ENCODE peak calls at places on chromosomes 6 and 20, in six cellular contexts. One of them, this sample, is unnamed.

GRCh38 chr6:19297880-19298279 is 539.3 kb upstream of the ID4 start:
- DNase-seq in mammary epithelial cell: peak
- DNase-seq in HCT116: no peak
- DNase-seq in neuronal stem cell: no peak
- DNase-seq in HepG2: no peak
- DNase-seq in IMR-90: no peak
- DNase-seq in this sample: no peak

GRCh38 chr6:43771210-43771857 is 1.3 kb downstream of the VEGFA start:
- DNase-seq in neuronal stem cell: peak
- DNase-seq in HepG2: peak
- DNase-seq in HCT116: no peak
- DNase-seq in mammary epithelial cell: peak
- DNase-seq in IMR-90: peak
- DNase-seq in this sample: peak

GRCh38 chr20:59141818-59142581 is 21.6 kb upstream of the ZNF831 start:
- DNase-seq in neuronal stem cell: peak
- DNase-seq in mammary epithelial cell: no peak
- DNase-seq in IMR-90: peak
- DNase-seq in HCT116: no peak
- DNase-seq in HepG2: no peak
- DNase-seq in this sample: no peak

GRCh38 chr6:117142995-117143394 is 122.4 kb upstream of the VGLL2 start:
- DNase-seq in IMR-90: no peak
- DNase-seq in mammary epithelial cell: no peak
- DNase-seq in HCT116: no peak
- DNase-seq in neuronal stem cell: no peak
- DNase-seq in HepG2: no peak
- DNase-seq in this sample: no peak

GRCh38 chr6:33235221-33235634 is 26.9 kb downstream of the RING1 start:
- DNase-seq in IMR-90: no peak
- DNase-seq in HepG2: no peak
- DNase-seq in mammary epithelial cell: no peak
- DNase-seq in HCT116: no peak
- DNase-seq in neuronal stem cell: no peak
- DNase-seq in this sample: no peak

GRCh38 chr6:2854394-2854982 is 12.8 kb upstream of the SERPINB1 start:
- DNase-seq in HepG2: no peak
- DNase-seq in HCT116: no peak
- DNase-seq in mammary epithelial cell: no peak
- DNase-seq in IMR-90: peak
- DNase-seq in neuronal stem cell: no peak
- DNase-seq in this sample: peak

GRCh38 chr20:56769971-56770570 is 141.0 kb downstream of the TFAP2C start:
- DNase-seq in neuronal stem cell: no peak
- DNase-seq in mammary epithelial cell: peak
- DNase-seq in HepG2: no peak
- DNase-seq in HCT116: no peak
- DNase-seq in IMR-90: no peak
- DNase-seq in this sample: no peak

GRCh38 chr6:52820198-52820597 is 16.6 kb upstream of the GSTA1 start:
- DNase-seq in HCT116: no peak
- DNase-seq in HepG2: no peak
- DNase-seq in mammary epithelial cell: no peak
- DNase-seq in IMR-90: peak
- DNase-seq in neuronal stem cell: no peak
- DNase-seq in this sample: no peak

GRCh38 chr20:3818155-3819151 is 1.9 kb upstream of the AP5S1 start:
- DNase-seq in HCT116: peak
- DNase-seq in IMR-90: peak
- DNase-seq in HepG2: peak
- DNase-seq in mammary epithelial cell: peak
- DNase-seq in neuronal stem cell: no peak
- DNase-seq in this sample: peak

GRCh38 chr20:24382330-24382729 is 87.1 kb upstream of the SYNDIG1 start:
- DNase-seq in HepG2: no peak
- DNase-seq in IMR-90: no peak
- DNase-seq in HCT116: no peak
- DNase-seq in mammary epithelial cell: no peak
- DNase-seq in neuronal stem cell: no peak
- DNase-seq in this sample: no peak

GRCh38 chr6:136401749-136402148 is 112.1 kb upstream of the BCLAF1 start:
- DNase-seq in neuronal stem cell: no peak
- DNase-seq in mammary epithelial cell: peak
- DNase-seq in HepG2: no peak
- DNase-seq in IMR-90: peak
- DNase-seq in HCT116: peak
- DNase-seq in this sample: no peak

GRCh38 chr20:10250902-10251301 is 32.3 kb downstream of the SNAP25 start:
- DNase-seq in neuronal stem cell: no peak
- DNase-seq in IMR-90: no peak
- DNase-seq in mammary epithelial cell: no peak
- DNase-seq in HCT116: no peak
- DNase-seq in HepG2: peak
- DNase-seq in this sample: no peak

GRCh38 chr20:57617079-57617795 is 3.0 kb downstream of the ZBP1 start:
- DNase-seq in mammary epithelial cell: no peak
- DNase-seq in HepG2: no peak
- DNase-seq in IMR-90: no peak
- DNase-seq in neuronal stem cell: no peak
- DNase-seq in HCT116: no peak
- DNase-seq in this sample: no peak

GRCh38 chr6:50276771-50277261 is 227.1 kb upstream of the DEFB112 start:
- DNase-seq in IMR-90: no peak
- DNase-seq in mammary epithelial cell: no peak
- DNase-seq in HCT116: no peak
- DNase-seq in neuronal stem cell: no peak
- DNase-seq in HepG2: no peak
- DNase-seq in this sample: no peak

GRCh38 chr20:48006036-48006833 is 221.0 kb upstream of the SULF2 start:
- DNase-seq in IMR-90: no peak
- DNase-seq in neuronal stem cell: no peak
- DNase-seq in mammary epithelial cell: peak
- DNase-seq in HepG2: no peak
- DNase-seq in HCT116: no peak
- DNase-seq in this sample: no peak

GRCh38 chr6:3977875-3978711 is 100.8 kb downstream of the FAM217A start:
- DNase-seq in IMR-90: peak
- DNase-seq in neuronal stem cell: peak
- DNase-seq in mammary epithelial cell: peak
- DNase-seq in HCT116: peak
- DNase-seq in HepG2: peak
- DNase-seq in this sample: peak

GRCh38 chr6:122778961-122779671 is 400 bp upstream of the FABP7 start:
- DNase-seq in neuronal stem cell: peak
- DNase-seq in IMR-90: no peak
- DNase-seq in mammary epithelial cell: no peak
- DNase-seq in HepG2: no peak
- DNase-seq in HCT116: no peak
- DNase-seq in this sample: no peak

GRCh38 chr20:33689493-33689892 is 3.3 kb upstream of the E2F1 start:
- DNase-seq in neuronal stem cell: no peak
- DNase-seq in HCT116: no peak
- DNase-seq in IMR-90: no peak
- DNase-seq in HepG2: no peak
- DNase-seq in mammary epithelial cell: no peak
- DNase-seq in this sample: no peak

GRCh38 chr6:17102258-17102870 is 514 bp downstream of the STMND1 start:
- DNase-seq in HepG2: no peak
- DNase-seq in IMR-90: no peak
- DNase-seq in neuronal stem cell: no peak
- DNase-seq in HCT116: no peak
- DNase-seq in mammary epithelial cell: no peak
- DNase-seq in this sample: no peak
- H3K9ac ChIP-seq in HepG2: no peak
- H3K9ac ChIP-seq in IMR-90: no peak
- H3K9ac ChIP-seq in neuronal stem cell: no peak
- H3K9ac ChIP-seq in HCT116: peak
- H3K9ac ChIP-seq in mammary epithelial cell: no peak
- H3K9ac ChIP-seq in this sample: no peak

DNA sequence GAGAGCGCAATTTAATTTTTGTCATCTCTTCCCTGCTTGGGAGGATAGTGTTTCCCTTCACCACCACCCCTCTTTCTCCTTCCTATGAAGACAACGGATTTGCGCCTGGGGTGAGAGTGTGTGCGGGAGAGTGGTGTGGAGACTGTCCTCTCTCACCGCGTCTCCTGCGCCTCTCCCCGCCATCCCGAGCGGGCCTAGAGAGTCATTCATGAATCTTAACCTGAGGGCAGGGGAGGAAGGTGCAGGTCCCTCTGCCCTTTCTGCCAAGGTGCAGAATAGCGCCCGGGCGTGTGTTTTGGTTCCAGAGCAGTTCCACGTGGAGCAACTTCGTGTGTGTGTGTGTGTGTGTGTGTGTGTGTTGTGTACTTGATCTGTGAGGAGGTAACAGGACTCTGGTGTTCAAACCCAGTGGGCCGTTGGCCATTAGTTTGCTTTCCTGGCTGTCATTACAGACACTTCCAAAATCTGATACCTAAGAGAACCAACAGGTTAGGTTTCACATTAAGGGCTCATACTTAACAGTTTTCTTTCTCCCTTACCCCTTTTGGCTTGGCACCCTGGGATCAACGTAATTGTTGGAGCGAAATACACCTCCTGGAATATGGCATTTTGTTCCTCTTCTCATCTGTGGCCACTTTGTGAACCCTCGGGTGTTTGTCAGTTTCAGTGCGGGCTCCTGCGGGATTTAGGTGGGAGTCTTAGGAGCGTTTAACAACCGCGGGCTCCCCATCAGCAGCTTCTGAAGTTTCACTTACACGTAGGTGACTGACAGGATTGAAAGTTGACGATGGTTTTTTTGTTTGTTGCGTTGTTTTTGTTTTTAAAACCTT is 1.8 kb downstream of the EYA4 start:
- DNase-seq in IMR-90: peak
- DNase-seq in HepG2: no peak
- DNase-seq in neuronal stem cell: peak
- DNase-seq in HCT116: no peak
- DNase-seq in mammary epithelial cell: no peak
- DNase-seq in this sample: peak
- H3K27ac ChIP-seq in IMR-90: peak
- H3K27ac ChIP-seq in HepG2: no peak
- H3K27ac ChIP-seq in neuronal stem cell: no peak
- H3K27ac ChIP-seq in HCT116: no peak
- H3K27ac ChIP-seq in mammary epithelial cell: no peak
- H3K27ac ChIP-seq in this sample: no peak

GRCh38 chr6:56525976-56526375 is 116.7 kb downstream of the DST start:
- DNase-seq in HCT116: no peak
- DNase-seq in IMR-90: no peak
- DNase-seq in neuronal stem cell: peak
- DNase-seq in HepG2: no peak
- DNase-seq in mammary epithelial cell: no peak
- DNase-seq in this sample: no peak
- H3K9ac ChIP-seq in HCT116: no peak
- H3K9ac ChIP-seq in IMR-90: peak
- H3K9ac ChIP-seq in neuronal stem cell: no peak
- H3K9ac ChIP-seq in HepG2: no peak
- H3K9ac ChIP-seq in mammary epithelial cell: no peak
- H3K9ac ChIP-seq in this sample: no peak

GRCh38 chr20:38112249-38112942 is 52.7 kb downstream of the TGM2 start:
- DNase-seq in neuronal stem cell: no peak
- DNase-seq in HepG2: no peak
- DNase-seq in IMR-90: no peak
- DNase-seq in HCT116: no peak
- DNase-seq in mammary epithelial cell: no peak
- DNase-seq in this sample: no peak
- H3K27ac ChIP-seq in neuronal stem cell: no peak
- H3K27ac ChIP-seq in HepG2: no peak
- H3K27ac ChIP-seq in IMR-90: no peak
- H3K27ac ChIP-seq in HCT116: no peak
- H3K27ac ChIP-seq in mammary epithelial cell: no peak
- H3K27ac ChIP-seq in this sample: no peak

GRCh38 chr6:100796049-100796823 is 84.9 kb downstream of the ASCC3 start:
- DNase-seq in HepG2: no peak
- DNase-seq in HCT116: no peak
- DNase-seq in IMR-90: no peak
- DNase-seq in mammary epithelial cell: no peak
- DNase-seq in neuronal stem cell: no peak
- DNase-seq in this sample: no peak
- H3K9ac ChIP-seq in HepG2: no peak
- H3K9ac ChIP-seq in HCT116: no peak
- H3K9ac ChIP-seq in IMR-90: no peak
- H3K9ac ChIP-seq in mammary epithelial cell: no peak
- H3K9ac ChIP-seq in neuronal stem cell: no peak
- H3K9ac ChIP-seq in this sample: no peak

DNA sequence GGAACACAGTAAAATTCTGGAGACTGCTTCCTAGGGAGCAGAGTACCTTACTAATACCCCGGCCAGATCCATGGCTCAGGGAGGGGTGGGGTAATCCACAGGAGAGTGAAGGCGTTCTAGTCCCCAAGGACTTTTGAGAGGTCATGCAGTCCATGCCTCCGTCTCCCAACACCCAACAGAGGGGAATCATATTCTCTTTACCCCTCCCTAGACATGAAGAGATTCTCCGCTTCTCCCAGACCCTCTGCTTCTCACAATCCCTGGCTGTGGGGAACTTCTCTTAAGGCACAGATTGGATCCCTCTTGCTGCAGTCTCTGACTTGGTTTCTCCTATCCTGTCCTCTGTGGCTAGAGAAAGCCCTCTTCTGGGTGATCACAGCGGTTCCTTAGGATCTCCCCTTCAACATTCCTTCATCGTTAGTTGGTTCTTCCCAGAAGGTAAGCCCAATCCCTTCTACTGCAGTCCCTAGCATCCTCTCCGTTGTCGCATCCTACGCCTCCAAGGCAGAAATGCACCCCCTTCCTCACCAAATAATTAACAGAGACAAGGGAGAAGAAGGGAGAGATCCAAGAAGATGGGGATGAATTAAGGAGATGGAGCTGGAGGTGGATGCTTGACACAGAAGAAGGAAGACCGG is 571 bp downstream of the GGT7 start:
- DNase-seq in HepG2: no peak
- DNase-seq in mammary epithelial cell: no peak
- DNase-seq in neuronal stem cell: no peak
- DNase-seq in HCT116: no peak
- DNase-seq in IMR-90: no peak
- DNase-seq in this sample: no peak
- H3K27ac ChIP-seq in HepG2: no peak
- H3K27ac ChIP-seq in mammary epithelial cell: no peak
- H3K27ac ChIP-seq in neuronal stem cell: no peak
- H3K27ac ChIP-seq in HCT116: no peak
- H3K27ac ChIP-seq in IMR-90: peak
- H3K27ac ChIP-seq in this sample: no peak

DNA sequence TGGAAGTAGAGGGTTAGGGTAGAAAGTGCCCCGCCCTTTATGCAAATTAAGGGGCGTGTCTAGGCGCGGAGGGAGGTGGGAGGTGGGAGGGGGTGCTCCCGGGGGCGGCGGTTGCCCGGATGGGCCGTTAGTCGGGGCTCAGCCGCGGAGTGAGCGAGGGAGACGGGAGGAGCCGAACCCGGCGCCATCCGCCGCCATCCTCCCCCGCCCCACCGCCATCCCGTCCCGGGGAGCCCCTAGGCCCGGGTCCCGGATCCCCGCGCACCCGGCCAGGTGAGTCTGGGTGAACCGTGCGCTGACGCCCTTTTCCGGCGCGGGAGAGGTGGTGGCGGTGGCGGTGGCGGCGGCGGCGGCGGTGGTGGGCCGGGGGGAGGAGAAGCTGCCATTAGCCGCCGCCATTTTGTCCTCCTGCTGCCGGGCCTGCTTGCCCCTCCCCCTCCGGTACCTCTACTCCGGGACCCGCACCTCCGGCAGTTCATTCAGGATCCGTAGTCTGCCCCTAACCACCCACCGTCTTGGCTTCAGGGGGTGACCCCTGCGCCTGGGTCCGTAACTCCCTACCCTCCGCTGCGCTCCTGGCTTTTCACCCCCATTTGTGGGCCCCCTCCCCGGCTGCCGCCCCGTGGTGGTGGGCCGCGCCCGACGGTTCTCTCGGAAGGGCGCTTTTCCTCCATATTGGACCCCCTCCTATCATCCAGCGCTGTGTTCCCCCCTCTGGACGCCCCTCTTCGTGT is at the start of gene PRRC2A:
- DNase-seq in neuronal stem cell: no peak
- DNase-seq in HCT116: peak
- DNase-seq in IMR-90: peak
- DNase-seq in mammary epithelial cell: no peak
- DNase-seq in HepG2: no peak
- DNase-seq in this sample: no peak
- H3K9ac ChIP-seq in neuronal stem cell: peak
- H3K9ac ChIP-seq in HCT116: peak
- H3K9ac ChIP-seq in IMR-90: peak
- H3K9ac ChIP-seq in mammary epithelial cell: peak
- H3K9ac ChIP-seq in HepG2: peak
- H3K9ac ChIP-seq in this sample: peak

This sample was measured in endothelial cell of umbilical vein.